ENCODE peak calls at places on chromosomes 12 and 14, in ten cellular contexts. K is stimulated activated CD8-positive, alpha-beta memory T cell treated with anti-CD3 and anti-CD28 coated beads, Interleukin-7, amount 100 ng/mL, for 4 hours; G is AG09319; P is T-helper 2 cell; U is A172; L is NAMALWA; I is NCI-H2081; X is Caki2; H is kidney glomerular epithelial cell; B is nephron progenitor cell. C is an unnamed sample.
A peak's percentile ranks its signal among the peaks of the same experiment; 100 is the strongest.

GRCh38 chr12:65740873-65741600 is 83.2 kb upstream of the HMGA2 start:
- DNase-seq in K (no peak), G (peak; percentile 42), P (peak; percentile 80), U (no peak), L (no peak), I (no peak), X (peak; percentile 96), H (peak; percentile 66), B (peak; percentile 96), C (no peak)

GRCh38 chr12:32549675-32550079 is 129.4 kb upstream of the DNM1L start:
- DNase-seq in K (no peak), G (no peak), P (no peak), U (no peak), L (peak; percentile 31), I (no peak), X (no peak), H (peak; percentile 40), B (no peak), C (no peak)

GRCh38 chr12:96534339-96534738 is 45.0 kb downstream of the CFAP54 start:
- DNase-seq in K (no peak), G (no peak), P (no peak), U (no peak), L (no peak), I (no peak), X (no peak), H (no peak), B (no peak), C (no peak)

GRCh38 chr12:88720231-88720630 is 140.0 kb upstream of the KITLG start:
- DNase-seq in K (no peak), G (no peak), P (no peak), U (no peak), L (no peak), I (no peak), X (no peak), H (no peak), B (no peak), C (no peak)

GRCh38 chr14:52080817-52081755 is 12.2 kb upstream of the NID2 start:
- DNase-seq in K (no peak), G (peak; percentile 78), P (no peak), U (peak; percentile 68), L (no peak), I (no peak), X (peak; percentile 96), H (peak; percentile 99), B (peak; percentile 5), C (no peak)

GRCh38 chr12:9099552-9100190 is 16.0 kb downstream of the A2M start:
- DNase-seq in K (no peak), G (no peak), P (no peak), U (no peak), L (no peak), I (no peak), X (no peak), H (no peak), B (no peak), C (no peak)

GRCh38 chr12:93766802-93767523 is 89.8 kb downstream of the CRADD start:
- DNase-seq in K (no peak), G (no peak), P (peak; percentile 70), U (peak; percentile 57), L (peak; percentile 59), I (no peak), X (peak; percentile 15), H (peak; percentile 10), B (no peak), C (no peak)

GRCh38 chr14:71314717-71315116 is 407.5 kb downstream of the PCNX1 start:
- DNase-seq in K (no peak), G (no peak), P (no peak), U (no peak), L (no peak), I (no peak), X (no peak), H (no peak), B (no peak), C (no peak)

GRCh38 chr12:386651-387050 is 2.5 kb downstream of the KDM5A start:
- DNase-seq in K (no peak), G (no peak), P (no peak), U (no peak), L (no peak), I (no peak), X (no peak), H (no peak), B (no peak), C (no peak)

GRCh38 chr12:20567413-20567812 is 127.7 kb upstream of the SLCO1C1 start:
- DNase-seq in K (no peak), G (no peak), P (no peak), U (no peak), L (no peak), I (no peak), X (no peak), H (no peak), B (no peak), C (no peak)

GRCh38 chr14:22492601-22493000 is 96.4 kb downstream of the DAD1 start:
- DNase-seq in K (no peak), G (no peak), P (no peak), U (no peak), L (no peak), I (no peak), X (no peak), H (no peak), B (no peak), C (no peak)

GRCh38 chr12:104024348-104024747 is 25.6 kb downstream of the GLT8D2 start:
- DNase-seq in K (no peak), G (no peak), P (no peak), U (no peak), L (no peak), I (no peak), X (no peak), H (no peak), B (no peak), C (no peak)

GRCh38 chr12:14216405-14217294 is 148.8 kb upstream of the ATF7IP start:
- DNase-seq in K (no peak), G (no peak), P (peak; percentile 26), U (peak; percentile 22), L (peak; percentile 25), I (no peak), X (no peak), H (no peak), B (no peak), C (no peak)

GRCh38 chr14:100790785-100791667 is 34.9 kb upstream of the MEG3 start:
- DNase-seq in K (no peak), G (peak; percentile 29), P (no peak), U (no peak), L (no peak), I (no peak), X (no peak), H (no peak), B (no peak), C (no peak)

GRCh38 chr12:12010277-12011031 is 60.3 kb upstream of the BCL2L14 start:
- DNase-seq in K (peak; percentile 29), G (peak; percentile 5), P (peak; percentile 92), U (peak; percentile 69), L (peak; percentile 79), I (no peak), X (no peak), H (peak; percentile 40), B (no peak), C (peak; percentile 55)

C was measured in ascending aorta.